ENCODE peak calls at places on chromosome 6, in ten cellular contexts. O is CD4-positive, alpha-beta memory T cell; B is CD8-positive, alpha-beta T cell; J is dorsolateral prefrontal cortex; K is Karpas-422; Y is heart left ventricle; H is left ventricle myocardium inferior; R is body of pancreas; W is heart right ventricle; X is small intestine. Q is an unnamed sample.

GRCh38 chr6:109441069-109441816 is 719 bp downstream of the SMPD2 start:
- DNase-seq in H (peak), R (peak), Y (peak), K (peak), O (peak), B (no peak), W (peak), X (peak), J (no peak), Q (peak)

GRCh38 chr6:151488226-151488625 is 5.6 kb upstream of the CCDC170 start:
- DNase-seq in B (no peak), Y (no peak), X (no peak), R (no peak), O (no peak), H (no peak), K (no peak), J (no peak), W (no peak), Q (no peak)

GRCh38 chr6:32972353-32973143 is 4.2 kb downstream of the BRD2 start:
- DNase-seq in O (no peak), J (no peak), X (peak), H (no peak), W (no peak), Y (peak), R (peak), B (no peak), K (no peak), Q (peak)

GRCh38 chr6:15389759-15390723 is 144.2 kb downstream of the JARID2 start:
- DNase-seq in R (no peak), X (no peak), H (no peak), B (no peak), W (peak), J (no peak), K (peak), Y (no peak), O (no peak), Q (peak)

GRCh38 chr6:130575971-130576370 is 210.2 kb downstream of the TMEM200A start:
- DNase-seq in H (no peak), K (no peak), B (peak), W (no peak), J (no peak), Y (no peak), X (peak), O (peak), R (no peak), Q (peak)

GRCh38 chr6:89508755-89509563 is 76.0 kb downstream of the ANKRD6 start:
- DNase-seq in K (no peak), Y (no peak), O (no peak), W (no peak), X (no peak), H (no peak), B (no peak), J (no peak), R (no peak), Q (no peak)

GRCh38 chr6:42260424-42260888 is 42.8 kb upstream of the MRPS10 start:
- DNase-seq in K (no peak), B (no peak), H (no peak), W (no peak), J (no peak), R (peak), Y (no peak), O (no peak), X (no peak), Q (no peak)

GRCh38 chr6:121961726-121962125 is 437.7 kb upstream of the HSF2 start:
- DNase-seq in O (no peak), B (no peak), H (no peak), W (no peak), Y (no peak), K (no peak), R (no peak), X (no peak), J (no peak), Q (no peak)

GRCh38 chr6:161429921-161430490 is 156.1 kb upstream of the AGPAT4 start:
- DNase-seq in W (no peak), X (no peak), K (peak), B (no peak), R (no peak), H (no peak), J (no peak), Y (no peak), O (no peak), Q (no peak)

GRCh38 chr6:29666826-29667130 is 9.9 kb downstream of the MOG start:
- DNase-seq in O (no peak), B (no peak), H (no peak), Y (no peak), X (no peak), W (no peak), K (no peak), J (no peak), R (no peak), Q (no peak)

GRCh38 chr6:73854998-73855718 is 159.2 kb downstream of the CD109 start:
- DNase-seq in B (no peak), H (no peak), J (no peak), K (peak), W (peak), O (peak), R (no peak), Y (no peak), X (peak), Q (peak)

GRCh38 chr6:6751197-6751596 is 162.7 kb downstream of the LY86 start:
- DNase-seq in X (no peak), J (no peak), B (no peak), R (no peak), H (no peak), W (no peak), O (no peak), Y (no peak), K (no peak), Q (no peak)

GRCh38 chr6:7910298-7910653 is 312 bp downstream of the TXNDC5 start:
- DNase-seq in W (no peak), Y (no peak), B (no peak), J (no peak), R (no peak), K (no peak), X (no peak), O (no peak), H (no peak), Q (no peak)

GRCh38 chr6:30826961-30827342 is 57.4 kb upstream of the DDR1 start:
- DNase-seq in O (no peak), K (no peak), X (peak), Y (no peak), R (no peak), B (no peak), W (no peak), H (no peak), J (no peak), Q (no peak)

GRCh38 chr6:107652526-107653182 is 162.7 kb downstream of the SOBP start:
- DNase-seq in X (no peak), W (no peak), H (no peak), O (no peak), J (no peak), K (no peak), B (no peak), R (no peak), Y (no peak), Q (peak)
- H3K4me3 ChIP-seq in X (no peak), W (no peak), H (no peak), O (no peak), J (no peak), K (no peak), B (no peak), R (no peak), Y (no peak), Q (no peak)

GRCh38 chr6:137498488-137499219 is 4.5 kb upstream of the OLIG3 start:
- DNase-seq in J (no peak), B (no peak), H (no peak), R (no peak), O (no peak), W (no peak), K (no peak), Y (no peak), X (no peak), Q (no peak)

GRCh38 chr6:137496909-137497721 is 2.9 kb upstream of the OLIG3 start:
- DNase-seq in B (no peak), R (no peak), K (no peak), X (no peak), W (no peak), J (no peak), Y (no peak), H (no peak), O (no peak), Q (no peak)

GRCh38 chr6:137495652-137496391 is 1.6 kb upstream of the OLIG3 start:
- DNase-seq in H (no peak), K (no peak), X (no peak), B (no peak), R (no peak), J (no peak), W (no peak), O (no peak), Y (no peak), Q (no peak)

GRCh38 chr6:137496392-137496767 is 2.2 kb upstream of the OLIG3 start:
- DNase-seq in O (no peak), Y (no peak), X (no peak), B (no peak), H (no peak), W (no peak), J (no peak), K (no peak), R (no peak), Q (no peak)

GRCh38 chr6:137497722-137498463 is 3.7 kb upstream of the OLIG3 start:
- DNase-seq in W (no peak), Y (no peak), O (peak), B (peak), X (peak), R (peak), K (no peak), J (no peak), H (no peak), Q (no peak)
- H3K27ac ChIP-seq in W (no peak), Y (no peak), O (no peak), B (no peak), X (no peak), R (no peak), K (no peak), J (no peak), H (no peak), Q (no peak)

GRCh38 chr6:137414599-137414998 is 79.6 kb downstream of the OLIG3 start:
- DNase-seq in W (no peak), B (no peak), J (no peak), R (no peak), H (no peak), O (no peak), K (no peak), Y (no peak), X (peak), Q (no peak)
- H3K4me3 ChIP-seq in W (no peak), B (peak), J (peak), R (no peak), H (peak), O (peak), K (peak), Y (no peak), X (no peak), Q (peak)

DNA sequence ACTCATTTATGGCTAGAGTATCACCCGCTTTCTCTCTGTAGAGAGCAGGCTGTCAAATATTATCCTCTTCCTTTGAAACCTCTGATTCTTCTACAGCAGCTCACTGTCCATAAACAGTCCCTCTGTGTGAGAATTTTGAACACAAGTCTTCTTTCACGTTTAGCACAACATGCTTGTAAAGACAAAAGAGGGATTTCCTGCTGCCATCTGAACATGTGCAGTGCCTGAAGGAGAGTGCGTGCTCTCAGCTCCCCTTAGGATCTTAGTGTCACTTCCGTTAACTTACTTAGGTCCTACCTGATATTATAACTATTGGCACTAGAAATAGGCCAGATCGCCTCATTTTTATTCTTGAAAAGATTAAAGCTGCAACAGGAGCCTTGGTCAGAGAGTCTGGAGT is 50.9 kb downstream of the FNDC1 start:
- DNase-seq in O (no peak), B (no peak), J (no peak), Y (no peak), X (no peak), H (no peak), K (peak), R (no peak), W (no peak), Q (no peak)
- H3K27ac ChIP-seq in O (no peak), B (no peak), J (no peak), Y (no peak), X (no peak), H (no peak), K (peak), R (no peak), W (no peak), Q (no peak)

GRCh38 chr6:27867941-27868705 is 44.1 kb downstream of the OR2B2 start:
- DNase-seq in J (no peak), B (no peak), H (no peak), X (no peak), W (no peak), K (no peak), R (no peak), O (no peak), Y (no peak), Q (no peak)
- H3K4me3 ChIP-seq in J (no peak), B (no peak), H (peak), X (no peak), W (no peak), K (peak), R (no peak), O (no peak), Y (no peak), Q (no peak)

DNA sequence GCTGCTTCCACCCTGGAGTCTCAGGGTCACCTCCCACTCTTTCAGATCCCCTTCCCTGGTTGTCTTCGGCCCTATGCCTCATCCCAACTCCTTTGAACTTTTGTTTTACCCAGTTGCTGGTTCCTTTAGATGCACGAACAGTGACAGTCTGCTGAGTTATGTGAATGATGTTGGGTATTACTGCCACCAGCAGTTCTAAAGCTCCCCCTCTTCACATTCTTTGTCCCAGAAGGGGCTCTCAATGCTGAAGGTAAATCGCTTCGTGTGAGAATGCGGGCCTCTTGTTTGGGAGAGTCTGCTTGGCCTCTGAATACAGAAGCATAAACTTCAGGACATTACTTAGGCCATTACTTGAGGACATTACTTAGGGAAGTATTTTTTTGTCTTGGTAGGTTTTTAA is 309.2 kb downstream of the SOX4 start:
- DNase-seq in Y (no peak), J (no peak), O (no peak), B (no peak), K (no peak), W (no peak), H (no peak), R (no peak), X (no peak), Q (no peak)
- H3K27ac ChIP-seq in Y (no peak), J (no peak), O (no peak), B (no peak), K (no peak), W (no peak), H (no peak), R (no peak), X (no peak), Q (no peak)

GRCh38 chr6:158242071-158242606 is 70.1 kb upstream of the TULP4 start:
- DNase-seq in X (no peak), B (no peak), O (no peak), W (no peak), R (no peak), K (no peak), J (no peak), H (no peak), Y (no peak), Q (no peak)
- H3K4me3 ChIP-seq in X (no peak), B (no peak), O (no peak), W (no peak), R (no peak), K (peak), J (no peak), H (no peak), Y (no peak), Q (no peak)

Q was measured in MM.1S.